ENCODE peak calls at places on chromosomes 1 and 21, in ten cellular contexts. T is Peyer's patch, B is mammary epithelial cell, X is SK-N-SH, Z is psoas muscle, F is left ventricle myocardium inferior, H is fibroblast of lung, P is prostate gland, G is OCI-LY7, I is endodermal cell. O is an unnamed sample.

GRCh38 chr1:9252999-9253398 is 18.4 kb downstream of the H6PD start:
- DNase-seq in T (peak; percentile 64), B (no peak), X (peak; percentile 59), Z (peak; percentile 46), F (no peak), H (no peak), P (no peak), G (no peak), I (peak; percentile 73), O (no peak)

GRCh38 chr21:41506526-41507520 is 1.1 kb downstream of the TMPRSS2 start:
- DNase-seq in T (no peak), B (peak; percentile 21), X (no peak), Z (no peak), F (no peak), H (peak; percentile 3), P (no peak), G (no peak), I (peak; percentile 83), O (peak; percentile 68)

GRCh38 chr1:184792450-184792969 is 37.9 kb upstream of the EDEM3 start:
- DNase-seq in T (peak; percentile 70), B (peak; percentile 98), X (no peak), Z (peak; percentile 93), F (peak; percentile 62), H (peak; percentile 99), P (peak; percentile 44), G (no peak), I (no peak), O (peak; percentile 49)

GRCh38 chr1:159600894-159601293 is 13.3 kb downstream of the APCS start:
- DNase-seq in T (no peak), B (no peak), X (no peak), Z (no peak), F (no peak), H (peak; percentile 31), P (no peak), G (no peak), I (no peak), O (no peak)

GRCh38 chr1:56284933-56285332 is 294.4 kb downstream of the PLPP3 start:
- DNase-seq in T (no peak), B (no peak), X (no peak), Z (peak; percentile 65), F (no peak), H (peak; percentile 74), P (no peak), G (no peak), I (no peak), O (no peak)

GRCh38 chr21:25983745-25984144 is 186.8 kb downstream of the APP start:
- DNase-seq in T (no peak), B (no peak), X (peak; percentile 46), Z (no peak), F (no peak), H (no peak), P (no peak), G (no peak), I (no peak), O (no peak)

GRCh38 chr1:16187748-16188401 is 24.6 kb downstream of the ARHGEF19 start:
- DNase-seq in T (peak; percentile 88), B (peak; percentile 89), X (peak; percentile 86), Z (peak; percentile 81), F (peak; percentile 79), H (peak; percentile 73), P (peak; percentile 59), G (peak; percentile 66), I (peak; percentile 93), O (peak; percentile 81)

GRCh38 chr21:14403681-14404318 is 20.9 kb upstream of the HSPA13 start:
- DNase-seq in T (no peak), B (peak; percentile 12), X (peak; percentile 24), Z (no peak), F (no peak), H (peak; percentile 23), P (no peak), G (peak; percentile 45), I (no peak), O (no peak)

GRCh38 chr21:43302769-43303168 is 124.2 kb downstream of the SIK1 start:
- DNase-seq in T (no peak), B (no peak), X (no peak), Z (peak; percentile 39), F (peak; percentile 11), H (no peak), P (no peak), G (no peak), I (no peak), O (no peak)

GRCh38 chr1:207808911-207809555 is 57.2 kb downstream of the CD46 start:
- DNase-seq in T (no peak), B (no peak), X (no peak), Z (no peak), F (no peak), H (no peak), P (no peak), G (no peak), I (no peak), O (no peak)

GRCh38 chr1:234533975-234534876 is 55.2 kb upstream of the TARBP1 start:
- DNase-seq in T (peak; percentile 89), B (peak; percentile 69), X (peak; percentile 58), Z (peak; percentile 94), F (peak; percentile 94), H (peak; percentile 98), P (peak; percentile 94), G (no peak), I (no peak), O (peak; percentile 87)

GRCh38 chr1:37475380-37476086 is 1.2 kb downstream of the ZC3H12A start:
- DNase-seq in T (peak; percentile 55), B (no peak), X (no peak), Z (no peak), F (no peak), H (peak; percentile 45), P (no peak), G (no peak), I (no peak), O (no peak)

GRCh38 chr1:34762474-34763141 is 3.1 kb downstream of the GJB4 start:
- DNase-seq in T (no peak), B (peak; percentile 59), X (no peak), Z (no peak), F (no peak), H (no peak), P (no peak), G (no peak), I (peak; percentile 71), O (no peak)

GRCh38 chr1:151990856-151991198 is 2.8 kb downstream of the S100A10 start:
- DNase-seq in T (peak; percentile 57), B (no peak), X (no peak), Z (no peak), F (no peak), H (peak; percentile 77), P (peak; percentile 79), G (no peak), I (no peak), O (no peak)

GRCh38 chr1:227938911-227939790 is 8.6 kb downstream of the WNT9A start:
- DNase-seq in T (peak; percentile 44), B (no peak), X (no peak), Z (peak; percentile 39), F (no peak), H (no peak), P (no peak), G (no peak), I (peak; percentile 40), O (peak; percentile 45)

GRCh38 chr1:91278754-91279153 is 125.9 kb downstream of the HFM1 start:
- DNase-seq in T (no peak), B (peak; percentile 1), X (peak; percentile 6), Z (no peak), F (no peak), H (peak; percentile 14), P (no peak), G (peak; percentile 4), I (peak; percentile 43), O (no peak)

GRCh38 chr1:172609528-172609927 is 49.4 kb upstream of the FASLG start:
- DNase-seq in T (no peak), B (peak; percentile 19), X (no peak), Z (no peak), F (no peak), H (peak; percentile 6), P (no peak), G (peak; percentile 12), I (no peak), O (no peak)

GRCh38 chr1:93821412-93822144 is 57.4 kb downstream of the DNTTIP2 start:
- DNase-seq in T (no peak), B (peak; percentile 45), X (no peak), Z (no peak), F (no peak), H (no peak), P (no peak), G (no peak), I (no peak), O (no peak)

GRCh38 chr1:93818570-93818959 is 60.4 kb downstream of the DNTTIP2 start:
- DNase-seq in T (no peak), B (no peak), X (no peak), Z (no peak), F (no peak), H (no peak), P (no peak), G (no peak), I (no peak), O (no peak)

GRCh38 chr1:93817819-93818569 is 61.0 kb downstream of the DNTTIP2 start:
- DNase-seq in T (no peak), B (peak; percentile 77), X (no peak), Z (no peak), F (no peak), H (no peak), P (no peak), G (peak; percentile 37), I (no peak), O (no peak)

GRCh38 chr1:93822710-93823425 is 56.1 kb downstream of the DNTTIP2 start:
- DNase-seq in T (no peak), B (peak; percentile 82), X (no peak), Z (no peak), F (no peak), H (no peak), P (no peak), G (no peak), I (no peak), O (no peak)

GRCh38 chr1:93820554-93821411 is 58.2 kb downstream of the DNTTIP2 start:
- DNase-seq in T (no peak), B (no peak), X (no peak), Z (no peak), F (no peak), H (peak; percentile 59), P (no peak), G (no peak), I (peak; percentile 84), O (no peak)
- H3K4me1 ChIP-seq in T (no peaks in the 10 kb centered on the region), B (peaks cover 56% of the 10 kb centered on the region), X (peaks cover 14% of the 10 kb centered on the region), Z (no peaks in the 10 kb centered on the region), F (peaks cover 24% of the 10 kb centered on the region), H (peaks cover 6% of the 10 kb centered on the region), P (no peaks in the 10 kb centered on the region), G (peaks cover 28% of the 10 kb centered on the region), I (peaks cover 19% of the 10 kb centered on the region), O (peaks cover 20% of the 10 kb centered on the region)

GRCh38 chr1:917466-918091 is 6.1 kb upstream of the SAMD11 start:
- DNase-seq in T (no peak), B (no peak), X (no peak), Z (peak; percentile 39), F (no peak), H (no peak), P (no peak), G (no peak), I (no peak), O (no peak)
- H3K27ac ChIP-seq in T (no peak overlapping the region), B (no peak overlapping the region), X (peak overlapping the region; percentile 74), Z (no peak overlapping the region), F (no peak overlapping the region), H (no peak overlapping the region), P (no peak overlapping the region), G (no peak overlapping the region), I (no peak overlapping the region), O (no peak overlapping the region)

GRCh38 chr1:156540955-156541354 is 31.4 kb downstream of the IQGAP3 start:
- DNase-seq in T (no peak), B (no peak), X (no peak), Z (no peak), F (no peak), H (no peak), P (no peak), G (no peak), I (no peak), O (no peak)
- TF ChIP-seq CTCF in T (no peak), B (no peak), X (no peak), Z (no peak), F (no peak), H (no peak), P (no peak), G (no peak), I (no peak), O (no peak)

GRCh38 chr1:212290608-212291007 is 5.4 kb downstream of the PPP2R5A start:
- DNase-seq in T (no peak), B (no peak), X (no peak), Z (no peak), F (no peak), H (peak; percentile 40), P (no peak), G (no peak), I (no peak), O (no peak)
- H3K4me1 ChIP-seq in T (peaks cover 12% of the 10 kb centered on the region), B (peaks cover 35% of the 10 kb centered on the region), X (peaks cover 32% of the 10 kb centered on the region), Z (peaks cover 74% of the 10 kb centered on the region), F (peaks cover 98% of the 10 kb centered on the region), H (peaks cover 4% of the 10 kb centered on the region), P (peaks cover 5% of the 10 kb centered on the region), G (peaks cover 46% of the 10 kb centered on the region), I (peaks cover 4% of the 10 kb centered on the region), O (peaks cover 74% of the 10 kb centered on the region)

O was measured in lower lobe of right lung.